ENCODE peak calls at places on chromosomes 7 and 10, in four cellular contexts. Y is OCI-LY7, M is AG04450, J is tibial nerve. L is an unnamed sample.

GRCh38 chr7:3643091-3643490 is 342.0 kb downstream of the SDK1 start:
- DNase-seq in Y (no peak), M (no peak), J (no peak), L (no peak)

GRCh38 chr7:124072603-124073324 is 39.9 kb upstream of the TMEM229A start:
- DNase-seq in Y (no peak), M (peak), J (no peak), L (no peak)

GRCh38 chr10:99528256-99528866 is 4.4 kb upstream of the NKX2-3 start:
- DNase-seq in Y (no peak), M (no peak), J (no peak), L (no peak)

GRCh38 chr7:1842321-1843221 is 172.5 kb downstream of the ELFN1 start:
- DNase-seq in Y (no peak), M (no peak), J (no peak), L (no peak)

GRCh38 chr10:82668266-82668665 is 793.3 kb downstream of the NRG3 start:
- DNase-seq in Y (no peak), M (no peak), J (no peak), L (no peak)

GRCh38 chr7:91182819-91183405 is 81.3 kb upstream of the FZD1 start:
- DNase-seq in Y (no peak), M (peak), J (no peak), L (no peak)

GRCh38 chr7:133290676-133291332 is 37.9 kb downstream of the EXOC4 start:
- DNase-seq in Y (no peak), M (no peak), J (no peak), L (no peak)

GRCh38 chr10:118956253-118957140 is 73.0 kb upstream of the NANOS1 start:
- DNase-seq in Y (no peak), M (no peak), J (no peak), L (no peak)

GRCh38 chr10:22434521-22434920 is 89.2 kb downstream of the SPAG6 start:
- DNase-seq in Y (no peak), M (no peak), J (no peak), L (no peak)

GRCh38 chr10:12782537-12782936 is 219.0 kb downstream of the CCDC3 start:
- DNase-seq in Y (peak), M (no peak), J (no peak), L (no peak)

GRCh38 chr10:18793951-18794350 is 134.7 kb downstream of the ARL5B start:
- DNase-seq in Y (no peak), M (peak), J (no peak), L (no peak)

GRCh38 chr10:70617798-70618568 is 15.4 kb upstream of the PRF1 start:
- DNase-seq in Y (no peak), M (peak), J (no peak), L (no peak)

GRCh38 chr7:66265566-66265965 is 60.4 kb downstream of the TPST1 start:
- DNase-seq in Y (peak), M (no peak), J (no peak), L (no peak)

GRCh38 chr7:87312215-87312865 is 33.1 kb upstream of the CROT start:
- DNase-seq in Y (peak), M (peak), J (peak), L (peak)

DNA sequence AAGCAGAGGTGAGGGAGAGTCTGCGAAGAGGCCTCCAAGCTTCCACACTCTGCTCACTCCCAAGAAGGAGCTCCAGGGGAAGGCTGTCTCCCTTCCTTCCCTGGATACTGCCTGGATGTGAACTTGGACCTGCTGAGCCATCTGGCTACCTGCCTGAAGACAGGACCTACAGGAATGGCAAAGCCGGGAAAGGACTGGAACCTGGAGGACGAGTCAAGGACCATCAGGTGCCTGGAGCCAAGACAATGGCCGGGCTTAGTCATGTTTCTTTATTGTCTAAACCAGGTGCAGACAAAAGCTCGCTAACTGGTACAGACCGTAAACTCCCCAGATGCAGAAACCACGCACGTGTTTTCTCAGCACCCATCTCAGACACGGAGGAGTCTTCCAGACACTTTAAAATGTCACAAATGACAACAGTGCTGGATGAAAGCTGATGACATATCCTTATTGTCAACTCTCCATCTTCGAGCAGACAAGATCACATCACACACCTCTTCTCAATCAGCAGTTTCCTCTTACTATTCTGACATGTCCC is 12.1 kb downstream of the ASB13 start:
- DNase-seq in Y (peak), M (no peak), J (no peak), L (no peak)
- TF ChIP-seq CTCF in Y (no peak), M (no peak), J (no peak), L (no peak)

DNA sequence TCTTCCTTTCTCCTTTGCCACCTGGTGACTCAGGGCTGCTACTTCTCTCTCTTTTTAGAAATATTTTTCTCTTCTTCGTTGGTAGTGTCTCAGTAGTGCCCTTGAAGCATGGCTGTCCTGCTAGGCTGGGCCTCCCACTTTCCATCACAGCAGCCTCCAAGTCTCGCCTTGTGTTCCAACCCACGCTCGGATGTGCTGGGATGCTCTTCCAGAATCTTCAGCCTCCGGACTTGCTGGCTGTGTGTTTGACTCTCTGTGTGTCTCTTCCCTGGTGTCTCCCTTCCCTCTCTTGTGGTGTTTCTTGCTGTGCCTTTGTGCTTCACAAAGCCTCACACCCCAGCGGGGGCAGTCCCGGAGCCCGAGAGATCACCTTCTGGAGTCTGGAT is 100.5 kb downstream of the INPP5A start:
- DNase-seq in Y (no peak), M (no peak), J (no peak), L (no peak)
- TF ChIP-seq CTCF in Y (peak), M (no peak), J (no peak), L (no peak)

DNA sequence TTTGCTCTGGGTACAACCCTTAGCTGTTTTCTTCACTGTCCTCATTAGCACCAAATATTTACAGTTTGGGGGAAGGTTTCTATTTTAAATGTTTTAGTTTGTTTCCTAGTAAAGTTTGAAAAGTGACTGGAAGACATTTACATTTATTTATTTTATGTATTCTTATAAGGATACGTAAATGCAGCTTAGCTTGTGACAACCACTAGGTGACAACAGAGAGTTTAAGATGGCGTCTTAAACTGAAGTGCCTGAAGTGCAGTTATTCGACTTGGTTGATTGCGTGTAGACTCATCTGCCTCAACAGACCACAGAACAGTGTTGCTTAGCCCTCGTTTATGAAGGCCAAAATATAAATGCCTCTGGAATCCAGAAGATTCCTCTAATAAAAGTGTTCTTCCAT is 378.2 kb upstream of the MYO3A start:
- DNase-seq in Y (peak), M (no peak), J (no peak), L (no peak)
- TF ChIP-seq CTCF in Y (peak), M (no peak), J (no peak), L (peak)

DNA sequence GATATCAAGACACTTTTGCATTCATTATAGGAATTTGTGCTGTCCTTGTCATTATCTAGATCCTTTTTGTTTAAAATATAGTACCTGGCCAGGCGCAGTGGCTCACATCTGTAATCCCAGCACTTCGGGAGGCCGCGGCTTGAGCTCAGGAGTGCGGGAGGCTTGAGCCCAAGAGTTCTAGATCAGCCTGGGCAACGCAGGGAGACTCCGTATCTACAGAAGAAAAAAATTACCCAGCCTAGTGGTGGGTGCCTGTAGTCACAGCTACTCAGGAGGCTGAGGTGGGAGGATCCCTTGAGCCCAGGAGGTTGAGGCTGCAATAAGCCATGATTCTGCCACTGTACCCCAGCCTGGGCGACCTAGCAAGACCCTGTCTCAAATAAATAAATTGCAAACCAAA is 621 bp upstream of the MORN4 start:
- DNase-seq in Y (peak), M (no peak), J (no peak), L (no peak)
- TF ChIP-seq CTCF in Y (peak), M (no peak), J (peak), L (peak)

GRCh38 chr10:61299156-61299555 is 154.0 kb downstream of the TMEM26 start:
- DNase-seq in Y (no peak), M (no peak), J (no peak), L (no peak)

GRCh38 chr10:61301560-61301959 is 151.6 kb downstream of the TMEM26 start:
- DNase-seq in Y (no peak), M (no peak), J (no peak), L (no peak)

GRCh38 chr10:61302124-61302523 is 151.1 kb downstream of the TMEM26 start:
- DNase-seq in Y (no peak), M (no peak), J (no peak), L (no peak)

GRCh38 chr10:61304751-61305150 is 148.4 kb downstream of the TMEM26 start:
- DNase-seq in Y (no peak), M (no peak), J (no peak), L (no peak)
- TF ChIP-seq CTCF in Y (no peak), M (no peak), J (no peak), L (no peak)

GRCh38 chr10:127687548-127687947 is 49.4 kb upstream of the FOXI2 start:
- DNase-seq in Y (no peak), M (no peak), J (no peak), L (no peak)
- TF ChIP-seq CTCF in Y (no peak), M (no peak), J (no peak), L (no peak)

L was measured in progenitor cell of endocrine pancreas.